ENCODE peak calls at places on chromosome 19, in five cellular contexts. M is activated naive CD4-positive, alpha-beta T cell; Y is adrenal gland; K is endothelial cell; Q is RPMI7951. U is an unnamed sample.

GRCh38 chr19:43809762-43810696 is 7.8 kb upstream of the LYPD5 start:
- DNase-seq in K (no peak), Y (no peak), Q (peak), M (no peak), U (no peak)

GRCh38 chr19:14369399-14370168 is 11.7 kb upstream of the ADGRE5 start:
- DNase-seq in M (peak), Q (peak), K (no peak), Y (peak), U (peak)

GRCh38 chr19:11496391-11497163 is 9.1 kb downstream of the ZNF653 start:
- DNase-seq in K (peak), M (peak), Q (peak), Y (peak), U (peak)

GRCh38 chr19:6212403-6213265 is 67.1 kb downstream of the MLLT1 start:
- DNase-seq in Q (no peak), K (no peak), M (no peak), Y (no peak), U (peak)

GRCh38 chr19:328025-328505 is 16.5 kb downstream of the MIER2 start:
- DNase-seq in M (no peak), Y (no peak), Q (no peak), K (no peak), U (no peak)

GRCh38 chr19:19606021-19606420 is 12.5 kb downstream of the PBX4 start:
- DNase-seq in K (no peak), M (peak), Y (no peak), Q (peak), U (no peak)

GRCh38 chr19:43675269-43675879 is 5.4 kb upstream of the PLAUR start:
- DNase-seq in Q (peak), Y (no peak), M (no peak), K (no peak), U (no peak)

GRCh38 chr19:48770734-48771472 is 15.6 kb downstream of the FGF21 start:
- DNase-seq in M (no peak), Q (no peak), Y (no peak), K (no peak), U (no peak)

GRCh38 chr19:13051581-13052165 is 51.0 kb downstream of the LYL1 start:
- DNase-seq in Y (no peak), K (peak), Q (no peak), M (peak), U (peak)

GRCh38 chr19:45809643-45810159 is 5.4 kb downstream of the RSPH6A start:
- DNase-seq in Y (no peak), K (no peak), Q (peak), M (no peak), U (no peak)

GRCh38 chr19:38556521-38557174 is 61.1 kb downstream of the MAP4K1 start:
- DNase-seq in Y (no peak), Q (no peak), K (no peak), M (no peak), U (no peak)

GRCh38 chr19:12837225-12837624 is 1.1 kb upstream of the MAST1 start:
- DNase-seq in K (no peak), Q (no peak), M (no peak), Y (no peak), U (no peak)

GRCh38 chr19:28656644-28657043 is 556.3 kb downstream of the UQCRFS1 start:
- DNase-seq in M (no peak), K (no peak), Q (no peak), Y (no peak), U (no peak)

GRCh38 chr19:35005256-35005977 is 5.3 kb downstream of the GRAMD1A start:
- DNase-seq in M (no peak), K (no peak), Q (no peak), Y (no peak), U (no peak)

GRCh38 chr19:29760752-29761502 is 45.9 kb upstream of the C19orf12 start:
- DNase-seq in Y (no peak), Q (no peak), K (no peak), M (no peak), U (no peak)

GRCh38 chr19:21482863-21483276 is 22.5 kb upstream of the ZNF429 start:
- DNase-seq in K (peak), Y (peak), M (peak), Q (peak), U (peak)

GRCh38 chr19:35879770-35880317 is 11.5 kb downstream of the APLP1 start:
- DNase-seq in K (peak), Q (peak), M (peak), Y (peak), U (peak)

GRCh38 chr19:12112238-12112637 is 27.9 kb downstream of the ZNF20 start:
- DNase-seq in Q (peak), M (no peak), Y (no peak), K (no peak), U (no peak)

GRCh38 chr19:35715981-35716734 is 1.6 kb upstream of the KMT2B start:
- DNase-seq in K (peak), Q (no peak), M (no peak), Y (peak), U (peak)

U was measured in heart left ventricle.